ENCODE peak calls at places on chromosomes 12 and 14, in nine cellular contexts. One of them, this sample, is unnamed.
A peak's percentile ranks its signal among the peaks of the same experiment; 100 is the strongest.

GRCh38 chr12:106760184-106760531 is 14.3 kb upstream of the RIC8B start:
- DNase-seq in PC-9: no peak
- DNase-seq in heart left ventricle: no peak
- DNase-seq in dorsolateral prefrontal cortex: no peak
- DNase-seq in NCI-H526 treated with DMSO at 0.1 percent for 48 hours: peak; percentile 6
- DNase-seq in upper lobe of right lung: no peak
- DNase-seq in mammary epithelial cell: no peak
- DNase-seq in DMS53: no peak
- DNase-seq in astrocyte of the spinal cord: no peak
- DNase-seq in this sample: no peak

GRCh38 chr12:68497112-68497511 is 113.6 kb upstream of the RAP1B start:
- DNase-seq in PC-9: no peak
- DNase-seq in mammary epithelial cell: no peak
- DNase-seq in dorsolateral prefrontal cortex: no peak
- DNase-seq in DMS53: no peak
- DNase-seq in astrocyte of the spinal cord: no peak
- DNase-seq in NCI-H526 treated with DMSO at 0.1 percent for 48 hours: no peak
- DNase-seq in upper lobe of right lung: no peak
- DNase-seq in heart left ventricle: no peak
- DNase-seq in this sample: no peak

GRCh38 chr12:124832856-124833255 is 30.8 kb downstream of the SCARB1 start:
- DNase-seq in DMS53: no peak
- DNase-seq in mammary epithelial cell: no peak
- DNase-seq in heart left ventricle: no peak
- DNase-seq in dorsolateral prefrontal cortex: no peak
- DNase-seq in astrocyte of the spinal cord: no peak
- DNase-seq in upper lobe of right lung: no peak
- DNase-seq in NCI-H526 treated with DMSO at 0.1 percent for 48 hours: no peak
- DNase-seq in PC-9: no peak
- DNase-seq in this sample: no peak

GRCh38 chr12:116876151-116876869 is 4.9 kb downstream of the HRK start:
- DNase-seq in dorsolateral prefrontal cortex: no peak
- DNase-seq in PC-9: no peak
- DNase-seq in NCI-H526 treated with DMSO at 0.1 percent for 48 hours: no peak
- DNase-seq in mammary epithelial cell: no peak
- DNase-seq in heart left ventricle: no peak
- DNase-seq in upper lobe of right lung: no peak
- DNase-seq in DMS53: no peak
- DNase-seq in astrocyte of the spinal cord: no peak
- DNase-seq in this sample: no peak

GRCh38 chr12:96034631-96035282 is 630 bp downstream of the LTA4H start:
- DNase-seq in upper lobe of right lung: no peak
- DNase-seq in dorsolateral prefrontal cortex: no peak
- DNase-seq in NCI-H526 treated with DMSO at 0.1 percent for 48 hours: peak; percentile 63
- DNase-seq in mammary epithelial cell: peak; percentile 37
- DNase-seq in PC-9: peak; percentile 12
- DNase-seq in heart left ventricle: no peak
- DNase-seq in astrocyte of the spinal cord: peak; percentile 36
- DNase-seq in DMS53: peak; percentile 74
- DNase-seq in this sample: no peak

GRCh38 chr12:66555113-66555512 is 123.8 kb downstream of the GRIP1 start:
- DNase-seq in DMS53: no peak
- DNase-seq in astrocyte of the spinal cord: no peak
- DNase-seq in heart left ventricle: no peak
- DNase-seq in PC-9: no peak
- DNase-seq in NCI-H526 treated with DMSO at 0.1 percent for 48 hours: no peak
- DNase-seq in upper lobe of right lung: no peak
- DNase-seq in mammary epithelial cell: peak; percentile 78
- DNase-seq in dorsolateral prefrontal cortex: no peak
- DNase-seq in this sample: no peak

GRCh38 chr12:111444314-111444705 is 38.6 kb downstream of the SH2B3 start:
- DNase-seq in astrocyte of the spinal cord: peak; percentile 54
- DNase-seq in dorsolateral prefrontal cortex: no peak
- DNase-seq in upper lobe of right lung: no peak
- DNase-seq in NCI-H526 treated with DMSO at 0.1 percent for 48 hours: no peak
- DNase-seq in mammary epithelial cell: peak; percentile 27
- DNase-seq in DMS53: no peak
- DNase-seq in PC-9: no peak
- DNase-seq in heart left ventricle: peak; percentile 0
- DNase-seq in this sample: no peak

GRCh38 chr12:30415777-30416176 is 279.9 kb downstream of the IPO8 start:
- DNase-seq in dorsolateral prefrontal cortex: no peak
- DNase-seq in NCI-H526 treated with DMSO at 0.1 percent for 48 hours: no peak
- DNase-seq in DMS53: no peak
- DNase-seq in mammary epithelial cell: no peak
- DNase-seq in PC-9: no peak
- DNase-seq in upper lobe of right lung: no peak
- DNase-seq in heart left ventricle: no peak
- DNase-seq in astrocyte of the spinal cord: no peak
- DNase-seq in this sample: no peak

GRCh38 chr14:105069887-105070759 is 4.9 kb upstream of the GPR132 start:
- DNase-seq in heart left ventricle: no peak
- DNase-seq in DMS53: no peak
- DNase-seq in mammary epithelial cell: no peak
- DNase-seq in NCI-H526 treated with DMSO at 0.1 percent for 48 hours: no peak
- DNase-seq in astrocyte of the spinal cord: no peak
- DNase-seq in upper lobe of right lung: peak; percentile 74
- DNase-seq in dorsolateral prefrontal cortex: no peak
- DNase-seq in PC-9: no peak
- DNase-seq in this sample: no peak